ENCODE peak calls at places on chromosome 22, in five cellular contexts. B is stimulated activated naive CD4-positive, alpha-beta T cell; W is activated CD4-positive, alpha-beta T cell treated with anti-CD3 and anti-CD28 coated beads for 48 hours; C is GOT3; L is foreskin keratinocyte. S is an unnamed sample.
A peak's percentile ranks its signal among the peaks of the same experiment; 100 is the strongest.

GRCh38 chr22:18078329-18079041 is 695 bp downstream of the PEX26 start:
- DNase-seq in B (no peak), W (peak; percentile 69), C (no peak), L (peak; percentile 18), S (peak; percentile 14)

GRCh38 chr22:35959121-35959800 is 69.4 kb downstream of the RBFOX2 start:
- DNase-seq in B (no peak), W (no peak), C (no peak), L (no peak), S (no peak)

GRCh38 chr22:50048836-50049235 is 9.3 kb downstream of the TTLL8 start:
- DNase-seq in B (no peak), W (no peak), C (no peak), L (no peak), S (no peak)

GRCh38 chr22:49363526-49364230 is 464.0 kb downstream of the BRD1 start:
- DNase-seq in B (no peak), W (no peak), C (no peak), L (no peak), S (no peak)

GRCh38 chr22:50674127-50674493 is 1.5 kb downstream of the SHANK3 start:
- DNase-seq in B (no peak), W (no peak), C (no peak), L (no peak), S (no peak)

GRCh38 chr22:27534720-27535125 is 266.8 kb downstream of the MN1 start:
- DNase-seq in B (no peak), W (no peak), C (no peak), L (no peak), S (no peak)

GRCh38 chr22:19641983-19642451 is 72.3 kb upstream of the SEPTIN5 start:
- DNase-seq in B (no peak), W (no peak), C (no peak), L (no peak), S (no peak)

GRCh38 chr22:39426380-39427043 is 26.9 kb downstream of the TAB1 start:
- DNase-seq in B (no peak), W (no peak), C (no peak), L (no peak), S (no peak)

GRCh38 chr22:47782461-47783075 is 1020.1 kb downstream of the TBC1D22A start:
- DNase-seq in B (no peak), W (no peak), C (no peak), L (no peak), S (no peak)

GRCh38 chr22:31243339-31244043 is 31.4 kb downstream of the LIMK2 start:
- DNase-seq in B (no peak), W (no peak), C (no peak), L (peak; percentile 90), S (no peak)

GRCh38 chr22:23064381-23065068 is 5.8 kb upstream of the GNAZ start:
- DNase-seq in B (no peak), W (no peak), C (no peak), L (no peak), S (no peak)

GRCh38 chr22:44758354-44758969 is 6.1 kb downstream of the ARHGAP8 start:
- DNase-seq in B (no peak), W (no peak), C (no peak), L (peak; percentile 66), S (no peak)

GRCh38 chr22:19002684-19003038 is 66.6 kb upstream of the PRODH start:
- DNase-seq in B (no peak), W (no peak), C (no peak), L (no peak), S (no peak)

GRCh38 chr22:35910013-35910860 is 118.4 kb downstream of the RBFOX2 start:
- DNase-seq in B (no peak), W (no peak), C (no peak), L (no peak), S (no peak)

GRCh38 chr22:36726007-36726380 is 22.4 kb upstream of the CACNG2 start:
- DNase-seq in B (no peak), W (no peak), C (no peak), L (no peak), S (no peak)

GRCh38 chr22:44491666-44492405 is 6.2 kb downstream of the RTL6 start:
- DNase-seq in B (no peak), W (no peak), C (no peak), L (no peak), S (no peak)

GRCh38 chr22:42676059-42676607 is 26.9 kb upstream of the CYB5R3 start:
- DNase-seq in B (no peak), W (no peak), C (no peak), L (no peak), S (no peak)

GRCh38 chr22:40210814-40211213 is 33.1 kb downstream of the TNRC6B start:
- DNase-seq in B (no peak), W (no peak), C (no peak), L (no peak), S (no peak)

GRCh38 chr22:27983361-27983791 is 64.3 kb upstream of the PITPNB start:
- DNase-seq in B (no peak), W (no peak), C (no peak), L (no peak), S (no peak)

GRCh38 chr22:29348956-29349355 is 33.5 kb upstream of the RASL10A start:
- DNase-seq in B (no peak), W (no peak), C (no peak), L (peak; percentile 65), S (no peak)

GRCh38 chr22:38872831-38873248 is 824 bp upstream of the CBX6 start:
- DNase-seq in B (no peak), W (no peak), C (no peak), L (no peak), S (no peak)

GRCh38 chr22:47784367-47784983 is 1022.0 kb downstream of the TBC1D22A start:
- DNase-seq in B (no peak), W (no peak), C (no peak), L (no peak), S (no peak)

GRCh38 chr22:24822471-24822870 is 16.5 kb downstream of the SGSM1 start:
- DNase-seq in B (no peak), W (no peak), C (no peak), L (no peak), S (no peak)

GRCh38 chr22:41446057-41446501 is 522 bp downstream of the TOB2 start:
- DNase-seq in B (no peak), W (peak; percentile 25), C (no peak), L (peak; percentile 4), S (no peak)

GRCh38 chr22:32574957-32575893 is 100.6 kb downstream of the FBXO7 start:
- DNase-seq in B (no peak), W (no peak), C (no peak), L (no peak), S (no peak)

GRCh38 chr22:31897842-31898241 is 46.5 kb upstream of the YWHAH start:
- DNase-seq in B (no peak), W (no peak), C (no peak), L (no peak), S (no peak)

GRCh38 chr22:45562102-45562501 is 59.4 kb downstream of the FBLN1 start:
- DNase-seq in B (no peak), W (no peak), C (no peak), L (no peak), S (no peak)

GRCh38 chr22:42294034-42294985 is 23.9 kb upstream of the TCF20 start:
- DNase-seq in B (peak; percentile 29), W (peak; percentile 19), C (no peak), L (no peak), S (peak; percentile 51)

GRCh38 chr22:37212174-37212906 is at the start of gene SSTR3:
- DNase-seq in B (no peak), W (peak; percentile 2), C (no peak), L (no peak), S (no peak)

GRCh38 chr22:38124236-38124974 is 13.9 kb upstream of the BAIAP2L2 start:
- DNase-seq in B (no peak), W (no peak), C (no peak), L (peak; percentile 89), S (no peak)

GRCh38 chr22:28711820-28712777 is 29.5 kb downstream of the CHEK2 start:
- DNase-seq in B (no peak), W (no peak), C (no peak), L (peak; percentile 92), S (no peak)

GRCh38 chr22:37979782-37980181 is 4.6 kb downstream of the SOX10 start:
- DNase-seq in B (no peak), W (no peak), C (no peak), L (no peak), S (no peak)

GRCh38 chr22:24322522-24322921 is 51.9 kb downstream of the SPECC1L start:
- DNase-seq in B (no peak), W (no peak), C (no peak), L (no peak), S (no peak)

GRCh38 chr22:27867114-27867957 is 51.7 kb downstream of the PITPNB start:
- DNase-seq in B (no peak), W (peak; percentile 9), C (no peak), L (no peak), S (no peak)

S was measured in CD4-positive, alpha-beta memory T cell.